ENCODE peak calls at places on chromosome 13, in seven cellular contexts. A is cardiac fibroblast, D is choroid plexus epithelial cell, Q is IMR-90, F is BJ, H is Caco-2, O is epithelial cell of esophagus. W is an unnamed sample.

GRCh38 chr13:24618219-24618955 is 61.8 kb upstream of the ATP12A start:
- DNase-seq in A (no peak), D (no peak), Q (no peak), F (no peak), H (no peak), O (no peak), W (no peak)

GRCh38 chr13:102814025-102814607 is 15.2 kb downstream of the BIVM start:
- DNase-seq in A (no peak), D (no peak), Q (no peak), F (no peak), H (no peak), O (no peak), W (no peak)

GRCh38 chr13:33169273-33169980 is 116.1 kb downstream of the STARD13 start:
- DNase-seq in A (peak; percentile 92), D (peak; percentile 88), Q (peak; percentile 93), F (no peak), H (no peak), O (peak; percentile 90), W (no peak)

GRCh38 chr13:25112856-25113255 is 16.9 kb downstream of the PABPC3 start:
- DNase-seq in A (no peak), D (no peak), Q (no peak), F (no peak), H (no peak), O (no peak), W (no peak)

GRCh38 chr13:109781384-109782065 is 4.9 kb downstream of the IRS2 start:
- DNase-seq in A (no peak), D (no peak), Q (no peak), F (no peak), H (no peak), O (no peak), W (no peak)

GRCh38 chr13:64029343-64030093 is 2613.9 kb upstream of the PCDH20 start:
- DNase-seq in A (no peak), D (no peak), Q (no peak), F (no peak), H (no peak), O (no peak), W (peak; percentile 37)

GRCh38 chr13:35763805-35764170 is 287.3 kb upstream of the MAB21L1 start:
- DNase-seq in A (no peak), D (no peak), Q (no peak), F (no peak), H (no peak), O (no peak), W (no peak)

GRCh38 chr13:98571955-98572662 is 4.8 kb downstream of the STK24 start:
- DNase-seq in A (peak; percentile 50), D (peak; percentile 37), Q (peak; percentile 47), F (peak; percentile 82), H (no peak), O (peak; percentile 54), W (no peak)

GRCh38 chr13:58080806-58081205 is 449.3 kb downstream of the PCDH17 start:
- DNase-seq in A (no peak), D (no peak), Q (no peak), F (no peak), H (no peak), O (no peak), W (no peak)

GRCh38 chr13:34751044-34751443 is 191.0 kb upstream of the NBEA start:
- DNase-seq in A (no peak), D (no peak), Q (no peak), F (no peak), H (no peak), O (no peak), W (no peak)

GRCh38 chr13:34751492-34751891 is 190.6 kb upstream of the NBEA start:
- DNase-seq in A (no peak), D (no peak), Q (no peak), F (no peak), H (no peak), O (no peak), W (no peak)

GRCh38 chr13:34748561-34748960 is 193.5 kb upstream of the NBEA start:
- DNase-seq in A (no peak), D (no peak), Q (no peak), F (no peak), H (no peak), O (peak; percentile 38), W (no peak)

GRCh38 chr13:34749046-34749445 is 193.0 kb upstream of the NBEA start:
- DNase-seq in A (no peak), D (no peak), Q (no peak), F (no peak), H (no peak), O (peak; percentile 73), W (no peak)

DNA sequence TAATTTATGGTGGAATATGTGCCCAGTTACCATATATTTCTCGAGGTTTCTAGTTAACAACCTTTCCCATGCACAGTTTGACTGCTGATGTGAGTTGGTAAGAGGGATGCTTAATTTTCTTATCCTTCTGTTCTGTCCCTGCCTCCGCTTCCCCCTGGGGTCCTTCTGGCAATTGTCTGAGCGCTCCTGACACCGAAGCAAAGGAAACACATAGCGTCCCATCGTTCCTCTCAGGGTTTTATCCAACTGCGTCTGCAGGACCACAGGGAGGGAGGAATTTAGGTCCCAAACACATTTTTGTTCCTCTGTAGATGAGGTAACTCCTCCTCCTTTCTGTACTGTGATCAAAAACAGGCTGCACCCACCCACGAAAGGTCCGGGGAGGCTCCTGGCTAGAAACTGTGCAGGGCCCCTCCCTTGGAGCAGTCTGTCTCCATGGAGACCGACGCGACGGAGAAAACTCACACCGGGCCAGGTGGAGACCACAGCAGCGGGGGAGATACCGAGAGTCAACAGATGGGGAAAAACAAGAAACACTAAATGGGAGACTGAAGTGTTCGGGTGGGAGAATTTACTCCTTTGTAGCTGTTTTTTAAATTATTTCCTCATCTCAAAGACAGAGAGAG is 191.9 kb upstream of the NBEA start:
- DNase-seq in A (no peak), D (peak; percentile 4), Q (no peak), F (no peak), H (no peak), O (no peak), W (no peak)
- H3K4me3 ChIP-seq in A (peak overlapping the region; percentile 19), D (peak overlapping the region; percentile 29), Q (no peak overlapping the region), F (peak overlapping the region; percentile 21), H (no peak overlapping the region), O (peak overlapping the region; percentile 5), W (no peak overlapping the region)

DNA sequence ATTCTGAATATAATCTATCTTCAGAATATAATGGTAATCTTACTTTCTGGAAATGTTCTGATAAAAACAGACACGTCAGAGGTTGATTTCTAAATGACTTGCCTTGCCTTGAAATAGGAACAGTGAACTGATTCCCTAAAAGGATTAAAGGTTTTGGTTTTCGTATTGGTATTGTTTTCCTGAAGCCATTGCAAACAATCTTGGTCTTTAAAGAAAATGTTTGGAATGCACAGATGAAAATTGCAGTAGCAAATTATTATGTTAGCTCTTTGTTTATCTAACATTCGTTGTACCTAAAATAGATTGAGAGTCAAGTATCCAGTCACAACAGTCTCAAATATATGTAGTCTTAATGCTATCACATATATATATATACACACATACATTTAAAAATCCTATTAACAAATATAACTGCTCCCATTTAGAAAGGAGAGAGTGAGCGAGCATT is 1.7 kb downstream of the ITM2B start:
- DNase-seq in A (peak; percentile 45), D (peak; percentile 23), Q (no peak), F (no peak), H (no peak), O (no peak), W (no peak)
- H3K4me3 ChIP-seq in A (peak overlapping the region; percentile 92), D (peak overlapping the region; percentile 99), Q (peak overlapping the region; percentile 83), F (peak overlapping the region; percentile 54), H (peak overlapping the region; percentile 4), O (peak overlapping the region; percentile 100), W (no peak overlapping the region)

GRCh38 chr13:36778083-36778671 is 40.8 kb upstream of the RFXAP start:
- DNase-seq in A (peak; percentile 32), D (peak; percentile 80), Q (peak; percentile 74), F (peak; percentile 9), H (peak; percentile 27), O (peak; percentile 23), W (no peak)
- H3K4me3 ChIP-seq in A (no peak overlapping the region), D (no peak overlapping the region), Q (peak overlapping the region; percentile 53), F (no peak overlapping the region), H (no peak overlapping the region), O (no peak overlapping the region), W (no peak overlapping the region)

GRCh38 chr13:112647256-112647655 is 42.6 kb upstream of the ATP11A start:
- DNase-seq in A (no peak), D (no peak), Q (no peak), F (no peak), H (no peak), O (no peak), W (no peak)
- H3K4me3 ChIP-seq in A (no peak overlapping the region), D (no peak overlapping the region), Q (no peak overlapping the region), F (no peak overlapping the region), H (no peak overlapping the region), O (no peak overlapping the region), W (no peak overlapping the region)

DNA sequence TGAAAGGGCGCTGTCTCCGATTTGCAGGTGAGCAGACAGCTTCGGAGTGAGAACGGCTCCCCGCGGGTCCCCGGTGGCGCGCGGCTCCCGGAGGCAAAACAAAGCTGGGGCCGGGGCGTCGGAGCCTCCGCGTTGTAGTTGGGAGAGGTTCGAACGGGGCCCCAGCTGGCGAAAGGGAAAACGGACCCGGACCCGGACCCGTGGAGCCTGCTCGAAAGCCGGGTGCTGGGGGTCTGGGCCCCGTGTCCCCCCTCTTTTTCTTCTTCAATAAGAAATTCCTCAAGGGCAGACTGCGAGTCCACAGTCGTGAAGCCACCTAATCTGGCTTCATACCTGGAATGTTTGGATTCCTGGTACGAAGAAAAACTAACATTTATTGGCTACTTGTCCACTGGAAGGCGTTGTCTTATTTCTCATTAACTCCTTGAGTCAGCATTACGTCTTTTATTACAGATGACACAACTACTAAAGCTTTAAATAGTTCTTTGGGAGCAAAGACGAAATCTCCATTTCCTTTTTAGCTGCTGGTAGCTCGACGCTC is 627 bp upstream of the MTIF3 start:
- DNase-seq in A (peak; percentile 57), D (peak; percentile 52), Q (peak; percentile 47), F (peak; percentile 12), H (peak; percentile 61), O (peak; percentile 78), W (peak; percentile 38)
- H3K4me3 ChIP-seq in A (peak overlapping the region; percentile 94), D (peak overlapping the region; percentile 94), Q (peak overlapping the region; percentile 74), F (peak overlapping the region; percentile 83), H (peak overlapping the region; percentile 71), O (peak overlapping the region; percentile 76), W (peak overlapping the region; percentile 97)

GRCh38 chr13:39107484-39108040 is 69.3 kb downstream of the NHLRC3 start:
- DNase-seq in A (no peak), D (no peak), Q (no peak), F (no peak), H (no peak), O (no peak), W (no peak)
- H3K4me3 ChIP-seq in A (no peak overlapping the region), D (no peak overlapping the region), Q (no peak overlapping the region), F (no peak overlapping the region), H (no peak overlapping the region), O (no peak overlapping the region), W (no peak overlapping the region)

GRCh38 chr13:43128504-43128929 is 105.1 kb downstream of the DNAJC15 start:
- DNase-seq in A (peak; percentile 43), D (no peak), Q (no peak), F (no peak), H (no peak), O (no peak), W (no peak)
- H3K4me3 ChIP-seq in A (no peak overlapping the region), D (no peak overlapping the region), Q (no peak overlapping the region), F (no peak overlapping the region), H (no peak overlapping the region), O (no peak overlapping the region), W (no peak overlapping the region)

GRCh38 chr13:84211048-84211447 is 328.8 kb upstream of the SLITRK1 start:
- DNase-seq in A (no peak), D (no peak), Q (no peak), F (no peak), H (no peak), O (no peak), W (no peak)
- H3K4me3 ChIP-seq in A (no peak overlapping the region), D (no peak overlapping the region), Q (no peak overlapping the region), F (no peak overlapping the region), H (no peak overlapping the region), O (no peak overlapping the region), W (no peak overlapping the region)

W was measured in lung.